ENCODE peak calls at places on chromosome 22, in five cellular contexts. S is HCT116, P is GM12878, A is H1, C is HepG2. D is an unnamed sample.

GRCh38 chr22:24107668-24108067 is 73.6 kb upstream of the SUSD2 start:
- DNase-seq in S (no peak), P (no peak), A (no peak), C (no peak), D (no peak)

GRCh38 chr22:17788023-17788330 is 13.7 kb upstream of the BID start:
- DNase-seq in S (no peak), P (no peak), A (no peak), C (no peak), D (no peak)

GRCh38 chr22:33274214-33274828 is 216.1 kb upstream of the SYN3 start:
- DNase-seq in S (no peak), P (no peak), A (peak; percentile 7), C (peak; percentile 27), D (peak; percentile 57)

GRCh38 chr22:44881624-44882023 is 128.2 kb downstream of the PHF21B start:
- DNase-seq in S (no peak), P (no peak), A (no peak), C (no peak), D (no peak)

GRCh38 chr22:47209547-47210023 is 447.1 kb downstream of the TBC1D22A start:
- DNase-seq in S (no peak), P (no peak), A (no peak), C (no peak), D (no peak)

GRCh38 chr22:17781319-17782031 is 7.2 kb upstream of the BID start:
- DNase-seq in S (no peak), P (peak; percentile 60), A (no peak), C (peak; percentile 78), D (no peak)

GRCh38 chr22:23088199-23088604 is 17.9 kb downstream of the GNAZ start:
- DNase-seq in S (no peak), P (no peak), A (no peak), C (no peak), D (peak; percentile 51)

GRCh38 chr22:46057206-46057605 is 80.2 kb upstream of the WNT7B start:
- DNase-seq in S (no peak), P (no peak), A (no peak), C (no peak), D (no peak)

GRCh38 chr22:48901324-48901723 is 926.3 kb downstream of the BRD1 start:
- DNase-seq in S (no peak), P (no peak), A (no peak), C (no peak), D (no peak)

GRCh38 chr22:18997925-18998315 is 61.8 kb upstream of the PRODH start:
- DNase-seq in S (no peak), P (no peak), A (no peak), C (no peak), D (peak; percentile 12)

GRCh38 chr22:37283393-37283937 is 1.2 kb downstream of the CYTH4 start:
- DNase-seq in S (no peak), P (no peak), A (no peak), C (no peak), D (no peak)

GRCh38 chr22:37285937-37286336 is 3.6 kb downstream of the CYTH4 start:
- DNase-seq in S (no peak), P (no peak), A (no peak), C (no peak), D (no peak)

GRCh38 chr22:37282385-37282677 is at the start of gene CYTH4:
- DNase-seq in S (no peak), P (no peak), A (no peak), C (no peak), D (no peak)

GRCh38 chr22:37284126-37284806 is 2.0 kb downstream of the CYTH4 start:
- DNase-seq in S (no peak), P (no peak), A (no peak), C (no peak), D (no peak)

GRCh38 chr22:37284807-37285355 is 2.6 kb downstream of the CYTH4 start:
- DNase-seq in S (no peak), P (peak; percentile 68), A (no peak), C (no peak), D (no peak)
- TF ChIP-seq SRF in S (no peak), P (no peak), A (no peak), C (no peak), D (no peak)

DNA sequence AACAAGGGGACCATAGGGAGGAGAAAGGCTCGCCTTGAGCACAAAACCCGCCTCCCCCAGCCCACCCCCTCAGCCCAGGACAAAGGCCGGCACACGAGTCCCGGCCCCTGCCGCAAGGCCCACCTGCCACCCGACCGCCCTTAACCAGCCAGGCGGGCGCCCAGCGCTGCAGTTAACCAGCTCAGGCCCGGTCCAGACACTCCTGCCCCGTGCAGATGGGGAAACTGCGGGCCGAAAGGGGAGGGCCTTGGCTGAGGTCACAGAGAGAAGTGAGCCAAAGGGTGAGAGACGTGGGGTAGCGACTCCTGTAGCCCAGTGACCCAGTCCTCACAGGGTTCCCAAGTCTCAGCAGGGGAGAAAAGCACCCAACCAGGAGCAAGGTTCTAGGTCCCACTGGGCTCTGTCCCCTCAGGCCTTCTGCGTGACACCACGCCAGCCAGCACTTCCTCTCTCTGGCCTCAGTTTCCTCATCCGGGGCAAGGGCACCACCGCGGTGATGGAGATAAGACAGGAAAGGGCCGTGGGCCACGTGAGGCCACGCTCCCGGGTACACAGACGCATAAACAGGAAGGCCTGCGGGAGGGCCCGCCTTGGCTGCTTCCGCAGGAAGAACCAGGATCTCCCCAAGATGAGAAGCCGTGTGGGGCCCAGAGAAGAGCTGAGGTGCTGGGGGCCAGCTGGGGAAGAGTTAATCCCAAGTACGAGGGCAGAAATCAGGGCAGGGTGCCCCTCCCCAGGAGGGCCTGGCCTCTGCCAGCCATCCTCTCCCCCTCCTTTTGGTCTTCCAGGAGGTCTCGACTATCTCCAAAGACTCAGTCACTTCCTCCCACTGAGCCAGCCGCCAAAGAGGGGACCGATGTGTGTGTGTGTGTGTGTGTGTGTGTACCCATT is 1.8 kb downstream of the MFNG start:
- DNase-seq in S (no peak), P (peak; percentile 75), A (no peak), C (no peak), D (no peak)
- H3K4me1 ChIP-seq in S (peaks cover 19% of the 10 kb centered on the region), P (peaks cover 25% of the 10 kb centered on the region), A (peaks cover 30% of the 10 kb centered on the region), C (peaks cover 95% of the 10 kb centered on the region), D (peaks cover 40% of the 10 kb centered on the region)

DNA sequence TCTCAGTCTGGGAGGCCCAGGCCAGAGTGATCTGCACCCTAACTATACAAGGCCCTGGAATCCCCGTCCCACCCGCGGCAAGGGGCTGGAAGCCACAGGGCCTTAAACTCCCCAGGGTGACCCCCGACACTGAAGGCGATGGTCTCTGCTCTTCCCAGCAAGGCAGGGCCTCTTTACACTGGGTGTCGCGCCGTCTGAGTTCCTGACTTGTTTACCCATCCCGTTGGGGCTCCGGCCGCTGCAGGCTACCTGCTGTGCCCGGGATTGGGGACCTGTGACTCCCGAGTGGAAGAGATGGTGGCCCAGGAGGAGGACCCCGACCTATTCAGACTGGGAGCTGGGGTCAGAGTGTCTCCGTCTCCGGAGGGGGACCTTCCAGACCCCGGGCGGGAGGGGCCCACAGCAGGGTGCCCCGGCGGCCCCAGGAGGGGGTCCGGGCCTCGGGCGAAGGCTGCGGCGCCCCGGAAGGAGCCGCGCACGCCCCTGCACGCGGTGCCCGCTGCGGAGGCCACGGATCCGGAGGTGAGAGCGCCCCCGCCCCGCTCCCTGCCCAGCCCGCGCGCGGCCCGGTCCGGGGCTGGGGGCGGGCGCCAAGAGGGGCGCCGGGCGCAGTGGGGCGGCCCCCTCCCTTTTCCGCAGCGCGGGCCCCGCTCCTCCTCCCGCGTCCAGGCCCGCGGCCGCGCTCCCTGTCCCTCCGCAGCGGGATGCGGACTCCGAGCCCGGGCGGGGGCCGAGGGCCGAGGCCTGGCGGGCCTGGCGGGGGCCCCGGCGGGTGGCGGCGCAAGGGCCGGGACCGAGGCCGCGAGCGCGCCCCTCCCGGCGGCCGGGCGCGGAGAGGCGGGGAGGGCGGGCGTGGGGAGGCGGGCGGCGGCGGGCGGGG is 534 bp upstream of the MPPED1 start:
- DNase-seq in S (no peak), P (no peak), A (no peak), C (no peak), D (no peak)
- TF ChIP-seq EZH2 in S (no peak), P (no peak), A (no peak), C (no peak), D (no peak)

DNA sequence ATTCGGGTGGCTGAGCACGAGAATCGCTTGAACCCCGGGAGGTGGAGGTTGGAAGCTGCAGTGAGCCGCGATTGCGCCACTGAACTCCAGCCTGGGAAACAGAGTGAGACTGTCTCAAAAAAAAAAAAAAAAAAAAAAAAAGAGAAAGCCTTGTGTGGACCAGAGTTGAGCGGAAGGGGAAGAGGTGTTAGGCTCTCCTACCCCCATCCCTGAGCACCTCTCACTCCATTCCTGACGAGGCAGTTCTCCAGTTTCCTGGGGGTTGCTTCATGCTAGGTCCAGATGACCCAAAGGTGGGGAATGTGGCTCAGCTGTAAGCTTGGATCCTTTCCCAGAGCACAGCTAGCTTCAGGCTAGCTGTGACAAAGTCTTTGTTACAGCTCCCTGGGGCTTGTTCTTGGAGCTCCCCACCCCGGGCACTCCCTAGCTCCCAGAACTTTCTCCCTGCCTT is 8.8 kb upstream of the DNAL4 start:
- DNase-seq in S (peak; percentile 62), P (no peak), A (no peak), C (peak; percentile 53), D (no peak)
- TF ChIP-seq SRF in S (no peak), P (no peak), A (no peak), C (no peak), D (no peak)

DNA sequence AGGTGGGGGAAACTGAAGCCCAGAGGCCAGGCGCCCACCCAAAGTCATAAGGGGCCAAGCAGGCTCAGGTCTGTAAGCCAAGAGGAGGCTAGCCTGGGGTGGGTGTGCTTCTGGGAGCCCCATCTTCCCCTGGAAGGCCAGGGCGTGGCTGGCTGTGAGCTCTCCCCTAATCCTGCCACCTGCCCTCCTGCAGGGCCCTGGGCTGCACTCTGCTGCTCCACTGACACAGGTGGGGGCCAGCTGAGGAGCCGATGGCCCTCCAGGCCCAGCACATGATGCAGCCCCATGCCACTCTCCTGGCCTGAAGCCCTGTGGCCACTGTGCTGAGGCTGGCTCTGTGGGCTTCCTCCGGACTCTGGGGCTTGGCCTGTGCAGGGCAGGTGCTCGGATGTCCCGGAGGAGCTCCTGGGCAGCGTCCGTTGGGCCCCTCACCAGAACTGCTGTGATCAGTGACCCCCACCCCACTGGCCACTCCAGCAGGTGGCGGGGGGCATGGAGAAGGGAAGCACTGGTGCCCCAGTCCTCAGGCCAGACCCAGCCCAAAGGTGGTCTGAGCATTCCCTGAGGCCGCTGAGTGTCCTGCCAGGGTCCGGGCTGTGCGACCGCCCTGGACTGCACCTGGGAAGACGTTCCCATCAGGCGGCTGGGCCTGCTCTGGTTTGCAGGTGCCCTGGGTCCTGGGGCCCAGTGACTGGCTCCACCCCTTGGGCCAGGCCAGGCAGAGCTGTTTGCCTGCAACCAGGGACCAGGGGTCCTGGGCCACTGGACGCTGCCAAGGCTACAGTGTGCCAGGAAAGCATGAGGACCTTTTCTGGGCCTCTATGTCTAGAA is 8.5 kb downstream of the PIM3 start:
- DNase-seq in S (no peak), P (no peak), A (no peak), C (no peak), D (no peak)
- H3K4me1 ChIP-seq in S (peaks cover 37% of the 10 kb centered on the region), P (peaks cover 37% of the 10 kb centered on the region), A (peaks cover 12% of the 10 kb centered on the region), C (peaks cover 87% of the 10 kb centered on the region), D (peaks cover 21% of the 10 kb centered on the region)

GRCh38 chr22:27309713-27310112 is 491.8 kb downstream of the MN1 start:
- DNase-seq in S (no peak), P (no peak), A (no peak), C (no peak), D (no peak)
- TF ChIP-seq EZH2 in S (no peak), P (no peak), A (no peak), C (no peak), D (no peak)

DNA sequence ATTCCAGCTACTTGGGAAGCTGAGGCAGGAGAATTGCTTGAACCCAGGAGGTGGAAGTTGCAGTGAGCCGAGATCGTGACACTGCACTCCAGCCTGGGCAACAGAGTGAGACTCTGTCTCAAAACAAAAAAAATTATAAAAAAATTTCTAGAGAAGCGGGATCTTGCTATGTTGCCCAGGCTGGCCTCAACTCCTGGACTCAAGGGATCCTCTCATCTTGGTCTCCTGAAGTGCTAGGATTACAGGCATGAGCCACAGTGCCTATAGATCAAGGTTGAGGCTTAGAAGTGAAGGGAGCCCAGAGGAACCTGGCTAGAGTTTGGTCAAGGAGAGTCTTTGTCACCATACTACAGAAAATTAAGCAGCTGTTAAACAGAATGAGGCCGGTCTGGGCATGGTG is 1.4 kb upstream of the MCM5 start:
- DNase-seq in S (no peak), P (no peak), A (no peak), C (no peak), D (no peak)
- TF ChIP-seq SRF in S (no peak), P (no peak), A (no peak), C (no peak), D (no peak)

D was measured in K562.